ENCODE peak calls at places on chromosomes 2 and 18, in eight cellular contexts. One of them, this sample, is unnamed.

GRCh38 chr18:59272971-59273935 is at the start of gene RAX:
- DNase-seq in left ventricle myocardium superior: peak; percentile 30
- DNase-seq in iPS DF 19.7: no peak
- DNase-seq in heart left ventricle: no peak
- DNase-seq in GM20000: peak; percentile 80
- DNase-seq in GM12865: no peak
- DNase-seq in AG10803: no peak
- DNase-seq in iris pigment epithelial cell: peak; percentile 9
- DNase-seq in this sample: peak; percentile 70

GRCh38 chr2:60707750-60708371 is 48.2 kb upstream of the PAPOLG start:
- DNase-seq in iris pigment epithelial cell: peak; percentile 31
- DNase-seq in GM20000: peak; percentile 56
- DNase-seq in AG10803: peak; percentile 33
- DNase-seq in left ventricle myocardium superior: no peak
- DNase-seq in iPS DF 19.7: no peak
- DNase-seq in heart left ventricle: no peak
- DNase-seq in GM12865: peak; percentile 38
- DNase-seq in this sample: no peak

GRCh38 chr2:79723830-79724229 is 211.0 kb downstream of the CTNNA2 start:
- DNase-seq in iris pigment epithelial cell: peak; percentile 99
- DNase-seq in GM20000: no peak
- DNase-seq in iPS DF 19.7: no peak
- DNase-seq in left ventricle myocardium superior: no peak
- DNase-seq in AG10803: peak; percentile 99
- DNase-seq in heart left ventricle: no peak
- DNase-seq in GM12865: no peak
- DNase-seq in this sample: no peak

GRCh38 chr18:79515331-79515730 is 119.6 kb downstream of the NFATC1 start:
- DNase-seq in AG10803: no peak
- DNase-seq in heart left ventricle: no peak
- DNase-seq in GM20000: no peak
- DNase-seq in iris pigment epithelial cell: no peak
- DNase-seq in left ventricle myocardium superior: no peak
- DNase-seq in GM12865: no peak
- DNase-seq in iPS DF 19.7: no peak
- DNase-seq in this sample: peak; percentile 60

GRCh38 chr2:12619975-12620374 is 96.8 kb upstream of the TRIB2 start:
- DNase-seq in AG10803: peak; percentile 95
- DNase-seq in iPS DF 19.7: no peak
- DNase-seq in left ventricle myocardium superior: peak; percentile 34
- DNase-seq in GM20000: no peak
- DNase-seq in iris pigment epithelial cell: peak; percentile 94
- DNase-seq in heart left ventricle: peak; percentile 28
- DNase-seq in GM12865: peak; percentile 12
- DNase-seq in this sample: no peak

GRCh38 chr18:51425889-51426288 is 228.4 kb upstream of the MEX3C start:
- DNase-seq in iPS DF 19.7: no peak
- DNase-seq in left ventricle myocardium superior: no peak
- DNase-seq in GM20000: no peak
- DNase-seq in GM12865: peak; percentile 38
- DNase-seq in AG10803: no peak
- DNase-seq in heart left ventricle: no peak
- DNase-seq in iris pigment epithelial cell: no peak
- DNase-seq in this sample: no peak

GRCh38 chr2:144333144-144333555 is 186.8 kb downstream of the ZEB2 start:
- DNase-seq in heart left ventricle: no peak
- DNase-seq in iris pigment epithelial cell: no peak
- DNase-seq in GM20000: no peak
- DNase-seq in left ventricle myocardium superior: no peak
- DNase-seq in iPS DF 19.7: no peak
- DNase-seq in AG10803: no peak
- DNase-seq in GM12865: no peak
- DNase-seq in this sample: no peak

GRCh38 chr2:10913501-10914271 is 2.0 kb downstream of the KCNF1 start:
- DNase-seq in iPS DF 19.7: no peak
- DNase-seq in GM20000: no peak
- DNase-seq in left ventricle myocardium superior: peak; percentile 26
- DNase-seq in iris pigment epithelial cell: no peak
- DNase-seq in AG10803: no peak
- DNase-seq in heart left ventricle: no peak
- DNase-seq in GM12865: no peak
- DNase-seq in this sample: no peak

GRCh38 chr2:114170070-114170469 is 272.4 kb upstream of the DPP10 start:
- DNase-seq in heart left ventricle: no peak
- DNase-seq in left ventricle myocardium superior: no peak
- DNase-seq in iPS DF 19.7: no peak
- DNase-seq in GM20000: no peak
- DNase-seq in AG10803: no peak
- DNase-seq in iris pigment epithelial cell: no peak
- DNase-seq in GM12865: no peak
- DNase-seq in this sample: no peak

GRCh38 chr2:19021100-19021476 is 337.3 kb downstream of the OSR1 start:
- DNase-seq in iPS DF 19.7: no peak
- DNase-seq in GM20000: no peak
- DNase-seq in AG10803: peak; percentile 93
- DNase-seq in left ventricle myocardium superior: no peak
- DNase-seq in iris pigment epithelial cell: peak; percentile 94
- DNase-seq in GM12865: no peak
- DNase-seq in heart left ventricle: no peak
- DNase-seq in this sample: no peak

GRCh38 chr2:203804070-203804469 is 63.5 kb upstream of the CTLA4 start:
- DNase-seq in left ventricle myocardium superior: no peak
- DNase-seq in GM20000: no peak
- DNase-seq in iPS DF 19.7: no peak
- DNase-seq in AG10803: peak; percentile 100
- DNase-seq in GM12865: no peak
- DNase-seq in iris pigment epithelial cell: peak; percentile 100
- DNase-seq in heart left ventricle: peak; percentile 39
- DNase-seq in this sample: no peak

GRCh38 chr2:23363831-23364230 is 21.1 kb upstream of the KLHL29 start:
- DNase-seq in left ventricle myocardium superior: no peak
- DNase-seq in heart left ventricle: no peak
- DNase-seq in GM20000: no peak
- DNase-seq in AG10803: no peak
- DNase-seq in GM12865: no peak
- DNase-seq in iris pigment epithelial cell: no peak
- DNase-seq in iPS DF 19.7: no peak
- DNase-seq in this sample: no peak